ENCODE peak calls at places on chromosome 15, in four cellular contexts. One of them, this sample, is unnamed.

GRCh38 chr15:36362508-36362907 is 216.9 kb upstream of the CDIN1 start:
- DNase-seq in HCT116: no peak
- DNase-seq in H9: no peak
- DNase-seq in IMR-90: peak
- DNase-seq in this sample: peak

GRCh38 chr15:89893027-89893426 is 767 bp downstream of the AP3S2 start:
- DNase-seq in H9: no peak
- DNase-seq in IMR-90: peak
- DNase-seq in HCT116: no peak
- DNase-seq in this sample: no peak

GRCh38 chr15:66723826-66724731 is 22.0 kb downstream of the SMAD6 start:
- DNase-seq in HCT116: peak
- DNase-seq in IMR-90: peak
- DNase-seq in H9: no peak
- DNase-seq in this sample: peak

GRCh38 chr15:79644091-79644490 is 212.0 kb downstream of the MINAR1 start:
- DNase-seq in HCT116: no peak
- DNase-seq in IMR-90: peak
- DNase-seq in H9: no peak
- DNase-seq in this sample: peak

GRCh38 chr15:80750591-80750990 is 28.6 kb upstream of the CEMIP start:
- DNase-seq in H9: no peak
- DNase-seq in HCT116: no peak
- DNase-seq in IMR-90: no peak
- DNase-seq in this sample: peak

GRCh38 chr15:23504003-23504402 is 57.0 kb upstream of the GOLGA6L2 start:
- DNase-seq in H9: no peak
- DNase-seq in HCT116: no peak
- DNase-seq in IMR-90: no peak
- DNase-seq in this sample: no peak

GRCh38 chr15:91049378-91050127 is 27.2 kb upstream of the VPS33B start:
- DNase-seq in HCT116: peak
- DNase-seq in IMR-90: peak
- DNase-seq in H9: peak
- DNase-seq in this sample: peak

GRCh38 chr15:41485226-41485625 is 8.4 kb upstream of the ITPKA start:
- DNase-seq in IMR-90: no peak
- DNase-seq in H9: no peak
- DNase-seq in HCT116: no peak
- DNase-seq in this sample: no peak

GRCh38 chr15:39948817-39949216 is 14.9 kb downstream of the EIF2AK4 start:
- DNase-seq in H9: no peak
- DNase-seq in IMR-90: no peak
- DNase-seq in HCT116: no peak
- DNase-seq in this sample: no peak

GRCh38 chr15:62068071-62068786 is 1.5 kb downstream of the C2CD4A start:
- DNase-seq in HCT116: no peak
- DNase-seq in H9: peak
- DNase-seq in IMR-90: no peak
- DNase-seq in this sample: no peak

GRCh38 chr15:55820043-55820442 is 77.1 kb upstream of the PRTG start:
- DNase-seq in H9: no peak
- DNase-seq in HCT116: no peak
- DNase-seq in IMR-90: no peak
- DNase-seq in this sample: no peak
- H2AFZ ChIP-seq in H9: no peak
- H2AFZ ChIP-seq in HCT116: no peak
- H2AFZ ChIP-seq in IMR-90: no peak
- H2AFZ ChIP-seq in this sample: no peak

GRCh38 chr15:58448906-58449305 is 17.1 kb downstream of the LIPC start:
- DNase-seq in IMR-90: no peak
- DNase-seq in HCT116: no peak
- DNase-seq in H9: no peak
- DNase-seq in this sample: no peak
- H2AFZ ChIP-seq in IMR-90: no peak
- H2AFZ ChIP-seq in HCT116: no peak
- H2AFZ ChIP-seq in H9: no peak
- H2AFZ ChIP-seq in this sample: no peak

GRCh38 chr15:43516185-43516584 is 1.2 kb upstream of the MAP1A start:
- DNase-seq in H9: no peak
- DNase-seq in HCT116: no peak
- DNase-seq in IMR-90: no peak
- DNase-seq in this sample: no peak
- H2AFZ ChIP-seq in H9: no peak
- H2AFZ ChIP-seq in HCT116: no peak
- H2AFZ ChIP-seq in IMR-90: peak
- H2AFZ ChIP-seq in this sample: peak

GRCh38 chr15:25635190-25635589 is 196.4 kb upstream of the UBE3A start:
- DNase-seq in H9: no peak
- DNase-seq in IMR-90: no peak
- DNase-seq in HCT116: no peak
- DNase-seq in this sample: no peak
- H2AFZ ChIP-seq in H9: no peak
- H2AFZ ChIP-seq in IMR-90: no peak
- H2AFZ ChIP-seq in HCT116: no peak
- H2AFZ ChIP-seq in this sample: no peak

GRCh38 chr15:53840681-53841080 is 81.2 kb upstream of the WDR72 start:
- DNase-seq in HCT116: no peak
- DNase-seq in IMR-90: no peak
- DNase-seq in H9: no peak
- DNase-seq in this sample: no peak
- H2AFZ ChIP-seq in HCT116: no peak
- H2AFZ ChIP-seq in IMR-90: no peak
- H2AFZ ChIP-seq in H9: no peak
- H2AFZ ChIP-seq in this sample: no peak

GRCh38 chr15:58441376-58442070 is 9.7 kb downstream of the LIPC start:
- DNase-seq in IMR-90: peak
- DNase-seq in H9: no peak
- DNase-seq in HCT116: no peak
- DNase-seq in this sample: peak
- H2AFZ ChIP-seq in IMR-90: peak
- H2AFZ ChIP-seq in H9: no peak
- H2AFZ ChIP-seq in HCT116: peak
- H2AFZ ChIP-seq in this sample: no peak

GRCh38 chr15:59702351-59702750 is 13.2 kb upstream of the BNIP2 start:
- DNase-seq in IMR-90: no peak
- DNase-seq in H9: no peak
- DNase-seq in HCT116: no peak
- DNase-seq in this sample: no peak
- H2AFZ ChIP-seq in IMR-90: no peak
- H2AFZ ChIP-seq in H9: no peak
- H2AFZ ChIP-seq in HCT116: peak
- H2AFZ ChIP-seq in this sample: no peak